ENCODE peak calls at places on chromosomes 6 and 20, in five cellular contexts. D is iPS DF 6.9, B is neural progenitor cell, I is upper lobe of right lung, V is body of pancreas. J is an unnamed sample.

GRCh38 chr6:110944681-110945151 is 13.8 kb upstream of the GTF3C6 start:
- DNase-seq in D (no peak), B (no peak), I (no peak), V (no peak), J (no peak)

GRCh38 chr20:63846128-63846771 is 15.0 kb upstream of the ABHD16B start:
- DNase-seq in D (no peak), B (peak; percentile 66), I (no peak), V (no peak), J (peak; percentile 82)

GRCh38 chr6:33988121-33989015 is 157.5 kb downstream of the GRM4 start:
- DNase-seq in D (no peak), B (no peak), I (peak; percentile 57), V (peak; percentile 62), J (no peak)

GRCh38 chr6:43277643-43278523 is 20.2 kb upstream of the SLC22A7 start:
- DNase-seq in D (no peak), B (peak; percentile 44), I (no peak), V (no peak), J (no peak)

GRCh38 chr20:57999465-58000111 is 228.9 kb downstream of the ANKRD60 start:
- DNase-seq in D (no peak), B (peak; percentile 73), I (no peak), V (peak; percentile 37), J (peak; percentile 76)

GRCh38 chr6:56372621-56373020 is 125.2 kb upstream of the COL21A1 start:
- DNase-seq in D (no peak), B (no peak), I (no peak), V (no peak), J (no peak)

GRCh38 chr6:1625352-1625773 is 15.6 kb downstream of the FOXC1 start:
- DNase-seq in D (no peak), B (peak; percentile 74), I (no peak), V (no peak), J (no peak)

GRCh38 chr6:22024004-22024403 is 272.8 kb downstream of the PRL start:
- DNase-seq in D (no peak), B (no peak), I (no peak), V (no peak), J (no peak)

GRCh38 chr6:168884646-168885086 is 369.0 kb downstream of the THBS2 start:
- DNase-seq in D (peak; percentile 57), B (peak; percentile 79), I (peak; percentile 89), V (peak; percentile 66), J (peak; percentile 63)

GRCh38 chr6:149210376-149210775 is 107.1 kb upstream of the TAB2 start:
- DNase-seq in D (no peak), B (no peak), I (no peak), V (no peak), J (no peak)

GRCh38 chr20:3729378-3729777 is 3.1 kb upstream of the HSPA12B start:
- DNase-seq in D (no peak), B (no peak), I (peak; percentile 46), V (no peak), J (no peak)

GRCh38 chr20:7967199-7967844 is 27.1 kb upstream of the HAO1 start:
- DNase-seq in D (no peak), B (no peak), I (no peak), V (no peak), J (peak; percentile 14)

GRCh38 chr6:47646689-47647088 is 51.7 kb upstream of the ADGRF4 start:
- DNase-seq in D (no peak), B (no peak), I (no peak), V (no peak), J (no peak)

GRCh38 chr6:67608099-67608749 is 1026.9 kb upstream of the ADGRB3 start:
- DNase-seq in D (no peak), B (no peak), I (no peak), V (no peak), J (no peak)

GRCh38 chr6:150418825-150419594 is 50.2 kb downstream of the IYD start:
- DNase-seq in D (peak; percentile 27), B (peak; percentile 69), I (peak; percentile 85), V (peak; percentile 65), J (peak; percentile 80)

GRCh38 chr20:1204061-1204460 is 807 bp downstream of the C20orf202 start:
- DNase-seq in D (no peak), B (no peak), I (no peak), V (no peak), J (no peak)

GRCh38 chr20:51447097-51447764 is 95.3 kb downstream of the NFATC2 start:
- DNase-seq in D (no peak), B (peak; percentile 36), I (no peak), V (peak; percentile 58), J (peak; percentile 74)

GRCh38 chr6:49551126-49551865 is 828 bp downstream of the C6orf141 start:
- DNase-seq in D (no peak), B (peak; percentile 90), I (no peak), V (peak; percentile 8), J (no peak)

GRCh38 chr6:156720739-156721714 is 56.2 kb upstream of the ARID1B start:
- DNase-seq in D (peak; percentile 71), B (peak; percentile 42), I (peak; percentile 72), V (peak; percentile 82), J (no peak)

GRCh38 chr6:10951675-10952282 is 64.9 kb downstream of the SYCP2L start:
- DNase-seq in D (no peak), B (peak; percentile 47), I (no peak), V (no peak), J (no peak)

GRCh38 chr20:37275125-37275524 is 13.5 kb upstream of the GHRH start:
- DNase-seq in D (no peak), B (no peak), I (no peak), V (no peak), J (no peak)

DNA sequence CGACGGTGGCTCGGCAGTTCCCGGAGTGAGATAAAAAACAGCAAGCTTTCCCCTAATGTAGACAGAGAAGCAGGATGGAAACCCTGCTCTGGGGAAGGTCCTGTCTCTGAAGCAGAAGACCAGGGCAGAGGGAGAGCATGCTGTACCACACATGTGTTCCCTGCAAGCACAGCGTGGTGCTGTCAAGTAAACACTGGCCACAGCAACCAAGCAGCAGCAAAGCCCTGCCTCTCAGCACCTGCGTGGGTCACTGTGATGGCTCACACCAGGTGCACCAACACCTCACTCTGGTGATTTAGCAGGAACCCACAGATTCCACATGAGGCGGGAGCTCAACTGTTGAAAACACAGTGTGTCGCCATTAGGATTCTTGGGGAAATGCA is 65.2 kb upstream of the TXNDC5 start:
- DNase-seq in D (no peak), B (no peak), I (no peak), V (peak; percentile 7), J (no peak)
- H3K4me3 ChIP-seq in D (no peak overlapping the region), B (no peak overlapping the region), I (no peak overlapping the region), V (no peak overlapping the region), J (peak overlapping the region; percentile 4)

GRCh38 chr6:36116066-36116465 is 14.2 kb upstream of the MAPK13 start:
- DNase-seq in D (no peak), B (no peak), I (no peak), V (no peak), J (no peak)

GRCh38 chr6:36116480-36116879 is 13.8 kb upstream of the MAPK13 start:
- DNase-seq in D (no peak), B (no peak), I (no peak), V (no peak), J (no peak)

GRCh38 chr6:36117639-36118549 is 12.4 kb upstream of the MAPK13 start:
- DNase-seq in D (no peak), B (no peak), I (no peak), V (no peak), J (no peak)

GRCh38 chr6:36115412-36115811 is 14.9 kb upstream of the MAPK13 start:
- DNase-seq in D (no peak), B (no peak), I (no peak), V (no peak), J (no peak)

DNA sequence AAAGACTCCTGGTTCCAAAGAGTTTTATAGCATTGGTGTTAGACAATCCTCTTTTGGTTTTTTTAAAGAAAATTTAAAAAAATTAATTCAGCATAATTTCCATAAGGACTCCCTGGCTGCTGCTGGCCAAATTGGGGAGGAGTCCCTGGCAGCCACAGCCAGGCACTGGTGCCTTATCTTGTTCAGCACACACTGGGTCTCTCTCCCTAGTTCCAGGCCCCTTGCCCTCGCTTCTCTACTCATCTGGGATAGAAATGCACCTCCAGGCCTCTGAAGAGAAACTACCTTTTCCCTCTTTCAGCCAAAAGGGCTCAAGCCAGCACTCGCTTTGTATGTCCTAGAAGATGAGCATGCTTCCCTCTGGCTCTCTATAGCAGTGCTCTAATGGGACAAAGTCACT is 13.4 kb upstream of the MAPK13 start:
- DNase-seq in D (no peak), B (no peak), I (no peak), V (no peak), J (no peak)
- H3K4me1 ChIP-seq in D (peaks cover 5% of the 10 kb centered on the region), B (peaks cover 14% of the 10 kb centered on the region), I (peaks cover 21% of the 10 kb centered on the region), V (peaks cover 6% of the 10 kb centered on the region), J (peaks cover 14% of the 10 kb centered on the region)

DNA sequence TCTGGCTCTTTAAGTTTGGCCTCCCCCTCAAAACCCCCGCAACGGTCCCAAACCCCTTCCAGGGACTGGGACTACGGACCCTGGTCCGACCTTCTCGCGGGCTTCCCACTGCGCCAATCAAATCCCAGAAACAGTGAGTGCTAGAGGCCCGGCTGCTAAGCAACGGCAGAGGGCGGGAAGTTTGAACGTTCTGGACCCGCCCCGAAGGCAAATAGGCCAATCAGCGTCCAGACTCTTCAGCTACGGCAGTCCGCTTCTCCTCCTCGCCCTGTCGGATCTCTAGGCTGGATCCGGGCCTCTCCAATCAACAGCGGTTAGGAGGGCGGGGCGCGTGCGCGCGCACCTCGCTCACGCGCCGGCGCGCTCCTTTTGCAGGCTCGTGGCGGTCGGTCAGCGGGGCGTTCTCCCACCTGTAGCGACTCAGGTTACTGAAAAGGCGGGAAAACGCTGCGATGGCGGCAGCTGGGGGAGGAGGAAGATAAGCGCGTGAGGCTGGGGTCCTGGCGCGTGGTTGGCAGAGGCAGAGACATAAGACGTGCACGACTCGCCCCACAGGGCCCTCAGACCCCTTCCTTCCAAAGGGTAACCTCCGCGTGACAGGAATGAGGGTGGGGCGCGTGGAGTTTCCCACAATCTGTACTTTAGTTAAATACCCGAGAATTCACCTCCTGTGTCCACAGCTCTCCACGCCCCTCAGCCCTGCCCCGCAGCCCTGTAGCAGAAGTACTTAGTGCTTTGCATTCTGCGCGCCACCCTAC is at the start of gene MSH5:
- DNase-seq in D (peak; percentile 98), B (peak; percentile 99), I (peak; percentile 98), V (peak; percentile 99), J (peak; percentile 99)
- H3K27ac ChIP-seq in D (no peak within 1 kb of the TSS), B (peak within 1 kb of the TSS; percentile 64), I (peak within 1 kb of the TSS; percentile 92), V (peak within 1 kb of the TSS; percentile 86), J (peak within 1 kb of the TSS; percentile 46)

DNA sequence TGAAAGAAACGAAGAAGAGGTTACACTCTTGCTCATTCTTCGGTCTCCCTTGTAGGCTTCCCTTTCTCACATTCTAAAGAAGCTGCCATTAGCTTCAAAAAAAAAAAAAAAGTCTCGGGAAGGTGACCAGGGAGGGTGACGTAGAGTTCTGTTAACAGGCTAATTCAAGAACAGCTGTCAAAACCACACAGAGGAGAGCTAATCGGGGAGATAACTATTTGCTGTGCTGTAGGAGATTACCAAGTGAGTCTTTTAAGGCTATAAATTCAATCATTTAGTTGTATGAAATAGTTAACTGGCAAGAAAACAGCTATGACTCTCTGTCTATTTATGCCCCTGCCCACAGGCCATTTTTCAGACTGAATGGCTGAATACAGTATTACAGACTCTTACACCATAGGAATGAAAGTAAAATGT is 256.8 kb downstream of the SYNE1 start:
- DNase-seq in D (no peak), B (no peak), I (no peak), V (peak; percentile 50), J (no peak)
- H3K4me3 ChIP-seq in D (no peak overlapping the region), B (no peak overlapping the region), I (peak overlapping the region; percentile 60), V (no peak overlapping the region), J (peak overlapping the region; percentile 76)

GRCh38 chr20:53903652-53903987 is 166.8 kb downstream of the BCAS1 start:
- DNase-seq in D (no peak), B (no peak), I (no peak), V (peak; percentile 26), J (no peak)
- H3K4me1 ChIP-seq in D (peaks cover 2% of the 10 kb centered on the region), B (peaks cover 36% of the 10 kb centered on the region), I (peaks cover 30% of the 10 kb centered on the region), V (peaks cover 27% of the 10 kb centered on the region), J (peaks cover 18% of the 10 kb centered on the region)

GRCh38 chr6:44621846-44622245 is 234.3 kb downstream of the CDC5L start:
- DNase-seq in D (no peak), B (no peak), I (no peak), V (no peak), J (no peak)
- H3K27ac ChIP-seq in D (no peak overlapping the region), B (no peak overlapping the region), I (no peak overlapping the region), V (no peak overlapping the region), J (no peak overlapping the region)

J was measured in right cardiac atrium.